ENCODE peak calls at places on chromosome 5, in four cellular contexts. One of them, this sample, is unnamed.

GRCh38 chr5:60232051-60232794 is 338.7 kb upstream of the PDE4D start:
- DNase-seq in DMS53: no peak
- DNase-seq in dermis microvascular lymphatic vessel endothelial cell: no peak
- DNase-seq in Caki2: no peak
- DNase-seq in this sample: no peak

GRCh38 chr5:138330813-138331448 is 673 bp downstream of the CDC25C start:
- DNase-seq in DMS53: peak; percentile 59
- DNase-seq in dermis microvascular lymphatic vessel endothelial cell: no peak
- DNase-seq in Caki2: no peak
- DNase-seq in this sample: no peak

GRCh38 chr5:109410389-109411174 is 808 bp upstream of the PJA2 start:
- DNase-seq in DMS53: peak; percentile 80
- DNase-seq in dermis microvascular lymphatic vessel endothelial cell: peak; percentile 80
- DNase-seq in Caki2: peak; percentile 89
- DNase-seq in this sample: peak; percentile 37

GRCh38 chr5:172412724-172413260 is 41.5 kb downstream of the SH3PXD2B start:
- DNase-seq in DMS53: no peak
- DNase-seq in dermis microvascular lymphatic vessel endothelial cell: peak; percentile 69
- DNase-seq in Caki2: no peak
- DNase-seq in this sample: peak; percentile 96

GRCh38 chr5:76473676-76474075 is 70.6 kb downstream of the IQGAP2 start:
- DNase-seq in DMS53: no peak
- DNase-seq in dermis microvascular lymphatic vessel endothelial cell: no peak
- DNase-seq in Caki2: no peak
- DNase-seq in this sample: no peak

GRCh38 chr5:150401076-150401375 is 11.7 kb downstream of the CD74 start:
- DNase-seq in DMS53: no peak
- DNase-seq in dermis microvascular lymphatic vessel endothelial cell: no peak
- DNase-seq in Caki2: no peak
- DNase-seq in this sample: no peak

GRCh38 chr5:132289097-132289496 is 5.1 kb upstream of the SLC22A4 start:
- DNase-seq in DMS53: no peak
- DNase-seq in dermis microvascular lymphatic vessel endothelial cell: no peak
- DNase-seq in Caki2: no peak
- DNase-seq in this sample: no peak

GRCh38 chr5:39650234-39650816 is 225.5 kb upstream of the DAB2 start:
- DNase-seq in DMS53: no peak
- DNase-seq in dermis microvascular lymphatic vessel endothelial cell: peak; percentile 79
- DNase-seq in Caki2: no peak
- DNase-seq in this sample: no peak

GRCh38 chr5:1364211-1364610 is 19.3 kb upstream of the CLPTM1L start:
- DNase-seq in DMS53: no peak
- DNase-seq in dermis microvascular lymphatic vessel endothelial cell: no peak
- DNase-seq in Caki2: no peak
- DNase-seq in this sample: no peak

GRCh38 chr5:111928501-111928900 is 171.5 kb upstream of the NREP start:
- DNase-seq in DMS53: no peak
- DNase-seq in dermis microvascular lymphatic vessel endothelial cell: no peak
- DNase-seq in Caki2: no peak
- DNase-seq in this sample: no peak

GRCh38 chr5:31614147-31615030 is 24.5 kb upstream of the PDZD2 start:
- DNase-seq in DMS53: no peak
- DNase-seq in dermis microvascular lymphatic vessel endothelial cell: peak; percentile 16
- DNase-seq in Caki2: no peak
- DNase-seq in this sample: no peak

GRCh38 chr5:160083501-160083900 is 35.7 kb downstream of the PWWP2A start:
- DNase-seq in DMS53: no peak
- DNase-seq in dermis microvascular lymphatic vessel endothelial cell: peak; percentile 51
- DNase-seq in Caki2: no peak
- DNase-seq in this sample: no peak

GRCh38 chr5:169542811-169543210 is 40.8 kb upstream of the SPDL1 start:
- DNase-seq in DMS53: no peak
- DNase-seq in dermis microvascular lymphatic vessel endothelial cell: no peak
- DNase-seq in Caki2: no peak
- DNase-seq in this sample: no peak

GRCh38 chr5:163269624-163270023 is 167.8 kb upstream of the CCNG1 start:
- DNase-seq in DMS53: peak; percentile 57
- DNase-seq in dermis microvascular lymphatic vessel endothelial cell: no peak
- DNase-seq in Caki2: peak; percentile 4
- DNase-seq in this sample: no peak

GRCh38 chr5:176614805-176615478 is 5.0 kb upstream of the GPRIN1 start:
- DNase-seq in DMS53: peak; percentile 80
- DNase-seq in dermis microvascular lymphatic vessel endothelial cell: peak; percentile 81
- DNase-seq in Caki2: no peak
- DNase-seq in this sample: no peak

GRCh38 chr5:142053434-142054253 is 40.8 kb upstream of the GNPDA1 start:
- DNase-seq in DMS53: peak; percentile 52
- DNase-seq in dermis microvascular lymphatic vessel endothelial cell: peak; percentile 41
- DNase-seq in Caki2: no peak
- DNase-seq in this sample: peak; percentile 69

GRCh38 chr5:103808464-103809106 is 246.0 kb upstream of the NUDT12 start:
- DNase-seq in DMS53: peak; percentile 84
- DNase-seq in dermis microvascular lymphatic vessel endothelial cell: peak; percentile 35
- DNase-seq in Caki2: peak; percentile 27
- DNase-seq in this sample: no peak

GRCh38 chr5:74765201-74765600 is 1.7 kb downstream of the GFM2 start:
- DNase-seq in DMS53: peak; percentile 39
- DNase-seq in dermis microvascular lymphatic vessel endothelial cell: peak; percentile 41
- DNase-seq in Caki2: peak; percentile 37
- DNase-seq in this sample: no peak

GRCh38 chr5:114360816-114361723 is 800 bp upstream of the KCNN2 start:
- DNase-seq in DMS53: peak; percentile 76
- DNase-seq in dermis microvascular lymphatic vessel endothelial cell: peak; percentile 33
- DNase-seq in Caki2: peak; percentile 17
- DNase-seq in this sample: no peak

GRCh38 chr5:127031147-127031862 is 947 bp upstream of the MARCHF3 start:
- DNase-seq in DMS53: peak; percentile 76
- DNase-seq in dermis microvascular lymphatic vessel endothelial cell: peak; percentile 47
- DNase-seq in Caki2: no peak
- DNase-seq in this sample: no peak

GRCh38 chr5:963673-964531 is 44.7 kb upstream of the NKD2 start:
- DNase-seq in DMS53: no peak
- DNase-seq in dermis microvascular lymphatic vessel endothelial cell: no peak
- DNase-seq in Caki2: no peak
- DNase-seq in this sample: peak; percentile 19

GRCh38 chr5:67746103-67746502 is 469.5 kb upstream of the PIK3R1 start:
- DNase-seq in DMS53: no peak
- DNase-seq in dermis microvascular lymphatic vessel endothelial cell: no peak
- DNase-seq in Caki2: no peak
- DNase-seq in this sample: no peak

GRCh38 chr5:115170924-115171510 is 1.3 kb upstream of the TRIM36 start:
- DNase-seq in DMS53: peak; percentile 64
- DNase-seq in dermis microvascular lymphatic vessel endothelial cell: no peak
- DNase-seq in Caki2: no peak
- DNase-seq in this sample: no peak

GRCh38 chr5:135341021-135341666 is 57.9 kb downstream of the MACROH2A1 start:
- DNase-seq in DMS53: no peak
- DNase-seq in dermis microvascular lymphatic vessel endothelial cell: no peak
- DNase-seq in Caki2: no peak
- DNase-seq in this sample: no peak

GRCh38 chr5:55636711-55637110 is 75.4 kb downstream of the SLC38A9 start:
- DNase-seq in DMS53: peak; percentile 58
- DNase-seq in dermis microvascular lymphatic vessel endothelial cell: no peak
- DNase-seq in Caki2: no peak
- DNase-seq in this sample: no peak

This sample was measured in GM04503.